ENCODE peak calls at places on chromosomes 6 and 20, in six cellular contexts. L is astrocyte of the spinal cord; Y is activated CD8-positive, alpha-beta T cell treated with anti-CD3 and anti-CD28 coated beads for 36 hours; A is epithelial cell of esophagus; N is brain microvascular endothelial cell; C is AG09309. X is an unnamed sample.
A peak's percentile ranks its signal among the peaks of the same experiment; 100 is the strongest.

GRCh38 chr20:51505566-51505965 is 37.0 kb downstream of the NFATC2 start:
- DNase-seq in L (no peak), Y (no peak), A (no peak), N (no peak), C (no peak), X (no peak)

GRCh38 chr20:52824494-52825216 is 147.5 kb upstream of the TSHZ2 start:
- DNase-seq in L (no peak), Y (no peak), A (no peak), N (no peak), C (no peak), X (no peak)

GRCh38 chr6:46437671-46438221 is 53.5 kb downstream of the RCAN2 start:
- DNase-seq in L (peak; percentile 46), Y (no peak), A (no peak), N (no peak), C (peak; percentile 53), X (no peak)

GRCh38 chr20:63025534-63026331 is 19.0 kb upstream of the BHLHE23 start:
- DNase-seq in L (no peak), Y (peak; percentile 61), A (peak; percentile 43), N (peak; percentile 16), C (peak; percentile 17), X (no peak)

GRCh38 chr20:1844723-1845523 is 50.3 kb upstream of the SIRPA start:
- DNase-seq in L (peak; percentile 30), Y (peak; percentile 77), A (no peak), N (peak; percentile 12), C (no peak), X (peak; percentile 89)

GRCh38 chr20:62876826-62877728 is 15.5 kb upstream of the TCFL5 start:
- DNase-seq in L (no peak), Y (no peak), A (no peak), N (peak; percentile 45), C (no peak), X (no peak)

GRCh38 chr6:30981942-30982772 is 1.4 kb upstream of the MUC21 start:
- DNase-seq in L (peak; percentile 80), Y (no peak), A (peak; percentile 82), N (peak; percentile 58), C (peak; percentile 21), X (no peak)

GRCh38 chr6:3894535-3895302 is 45.5 kb downstream of the FAM50B start:
- DNase-seq in L (no peak), Y (no peak), A (no peak), N (no peak), C (no peak), X (no peak)

GRCh38 chr6:52610745-52611355 is 34.0 kb upstream of the TRAM2 start:
- DNase-seq in L (peak; percentile 39), Y (no peak), A (peak; percentile 75), N (no peak), C (no peak), X (no peak)

GRCh38 chr6:21596379-21597242 is 3.1 kb downstream of the SOX4 start:
- DNase-seq in L (peak; percentile 81), Y (peak; percentile 57), A (peak; percentile 59), N (peak; percentile 32), C (no peak), X (peak; percentile 39)

GRCh38 chr6:168500519-168500918 is 59.5 kb downstream of the SMOC2 start:
- DNase-seq in L (no peak), Y (no peak), A (no peak), N (no peak), C (no peak), X (no peak)

GRCh38 chr20:24752612-24753011 is 196.5 kb upstream of the CST7 start:
- DNase-seq in L (no peak), Y (no peak), A (peak; percentile 53), N (no peak), C (no peak), X (no peak)

GRCh38 chr6:149680490-149680889 is 32.0 kb upstream of the KATNA1 start:
- DNase-seq in L (no peak), Y (no peak), A (no peak), N (no peak), C (no peak), X (peak; percentile 23)

GRCh38 chr20:60815656-60816055 is 436.4 kb upstream of the CDH4 start:
- DNase-seq in L (no peak), Y (no peak), A (no peak), N (no peak), C (no peak), X (no peak)

GRCh38 chr6:37983720-37984501 is 164.4 kb downstream of the ZFAND3 start:
- DNase-seq in L (no peak), Y (no peak), A (no peak), N (no peak), C (no peak), X (no peak)

DNA sequence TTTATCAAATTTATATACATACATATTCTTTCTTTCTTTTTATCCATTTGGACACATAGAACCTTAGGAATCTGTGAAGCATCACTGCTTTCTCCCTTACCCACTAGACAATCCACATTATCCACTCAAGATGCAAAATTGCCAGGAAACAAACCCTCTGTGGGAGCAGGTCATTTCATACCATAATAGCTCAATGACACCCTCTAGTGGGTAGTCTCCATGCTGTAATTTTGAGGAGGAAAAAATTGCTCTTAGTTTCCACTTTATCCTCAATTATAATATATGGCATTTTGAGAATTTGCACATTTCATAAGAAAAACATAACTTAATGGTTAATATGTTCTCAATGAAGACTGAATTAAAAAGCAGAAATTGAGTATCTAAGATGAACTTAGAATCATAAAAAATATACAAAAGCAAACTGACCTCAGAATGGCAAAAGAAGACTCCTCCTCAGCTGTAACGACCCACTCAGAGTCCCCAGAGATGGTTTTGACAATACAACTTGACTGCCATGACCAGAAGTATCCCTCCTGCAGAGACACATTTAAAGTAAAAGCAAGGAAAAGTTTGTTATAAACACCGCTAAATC is 164.1 kb downstream of the FRK start:
- DNase-seq in L (peak; percentile 68), Y (no peak), A (peak; percentile 52), N (peak; percentile 17), C (peak; percentile 11), X (peak; percentile 18)
- TF ChIP-seq CTCF in L (peak; percentile 80), Y (peak; percentile 62), A (peak; percentile 87), N (peak; percentile 75), C (peak; percentile 75), X (peak; percentile 77)

GRCh38 chr6:125587624-125588023 is 161.8 kb upstream of the HEY2 start:
- DNase-seq in L (no peak), Y (no peak), A (no peak), N (peak; percentile 57), C (no peak), X (no peak)

GRCh38 chr6:125586605-125587004 is 162.8 kb upstream of the HEY2 start:
- DNase-seq in L (no peak), Y (no peak), A (peak; percentile 38), N (no peak), C (no peak), X (no peak)

GRCh38 chr6:125586074-125586473 is 163.4 kb upstream of the HEY2 start:
- DNase-seq in L (peak; percentile 66), Y (no peak), A (peak; percentile 87), N (peak; percentile 85), C (no peak), X (no peak)

GRCh38 chr6:125585470-125585869 is 164.0 kb upstream of the HEY2 start:
- DNase-seq in L (no peak), Y (no peak), A (no peak), N (no peak), C (no peak), X (no peak)

GRCh38 chr6:125588268-125588667 is 161.2 kb upstream of the HEY2 start:
- DNase-seq in L (no peak), Y (no peak), A (no peak), N (peak; percentile 31), C (no peak), X (no peak)
- TF ChIP-seq CTCF in L (no peak), Y (no peak), A (no peak), N (no peak), C (no peak), X (no peak)

GRCh38 chr20:35454881-35455609 is at the start of gene CEP250:
- DNase-seq in L (peak; percentile 99), Y (peak; percentile 96), A (peak; percentile 92), N (peak; percentile 91), C (peak; percentile 75), X (peak; percentile 98)
- TF ChIP-seq CTCF in L (no peak), Y (no peak), A (no peak), N (no peak), C (no peak), X (no peak)

GRCh38 chr6:140912686-140913085 is 1220.0 kb upstream of the GJE1 start:
- DNase-seq in L (no peak), Y (no peak), A (no peak), N (no peak), C (no peak), X (no peak)

GRCh38 chr6:140909620-140910019 is 1223.1 kb upstream of the GJE1 start:
- DNase-seq in L (no peak), Y (no peak), A (no peak), N (no peak), C (no peak), X (no peak)

DNA sequence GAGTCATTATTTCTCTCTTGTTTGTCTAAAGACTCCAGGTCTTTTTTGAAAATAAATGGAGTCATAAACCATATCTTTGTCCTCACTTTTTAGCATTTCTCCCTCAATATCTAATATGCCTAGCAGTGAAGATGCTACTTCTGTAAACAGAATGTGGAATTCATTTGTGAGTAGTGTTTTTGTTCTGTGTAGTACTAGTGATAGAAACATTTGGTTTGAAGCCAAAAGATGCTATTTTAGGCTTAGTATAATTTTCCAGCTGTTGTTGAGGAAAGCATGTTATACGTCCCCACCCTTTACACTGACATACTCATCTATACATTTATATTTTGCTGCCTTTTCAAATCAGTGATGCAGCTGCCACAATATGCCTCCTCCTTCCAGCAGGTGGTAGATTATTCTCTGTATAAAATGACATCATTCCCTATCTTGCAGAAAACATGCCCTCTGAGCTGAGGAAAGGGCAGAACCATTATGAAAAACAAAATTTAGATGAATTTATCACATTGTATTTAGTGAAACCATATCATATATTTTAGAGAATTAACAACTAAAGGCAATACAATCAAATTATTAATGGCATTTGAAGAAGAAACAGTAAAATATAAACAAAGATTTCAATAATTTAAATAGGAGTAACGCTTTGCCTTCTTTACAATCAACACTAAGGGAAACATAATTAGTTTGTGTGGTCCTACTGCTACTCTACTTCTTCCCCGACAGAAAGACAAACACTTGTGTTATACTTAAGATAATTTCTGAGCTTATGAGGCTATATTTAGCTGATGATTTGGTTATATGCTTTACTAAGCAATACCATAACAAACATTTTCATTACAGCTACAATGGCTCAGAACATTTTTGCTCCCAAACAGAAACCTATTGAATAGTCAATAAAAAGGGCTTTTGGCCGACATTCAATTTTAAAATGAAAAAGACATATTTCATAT is 1217.4 kb upstream of the GJE1 start:
- DNase-seq in L (no peak), Y (no peak), A (no peak), N (no peak), C (no peak), X (no peak)
- TF ChIP-seq CTCF in L (no peak), Y (no peak), A (no peak), N (no peak), C (no peak), X (no peak)